ENCODE peak calls at places on chromosomes 1 and 21, in ten cellular contexts. X is colonic mucosa, O is pancreas, J is lung, W is cardiac muscle cell, H is psoas muscle, C is tibial artery, F is IMR-90, R is prostate gland, P is astrocyte. A is an unnamed sample. For H3K4me1, the result is how much of the 10 kb centered on the place peaks cover.

GRCh38 chr1:64967381-64967780 is 1.0 kb upstream of the JAK1 start:
- DNase-seq in J (no peak), W (peak), F (no peak), C (no peak), P (no peak), R (no peak), O (no peak), X (peak), H (no peak), A (no peak)

GRCh38 chr1:166083887-166084286 is 82.9 kb downstream of the FAM78B start:
- DNase-seq in J (no peak), O (no peak), P (peak), H (no peak), W (no peak), F (no peak), X (no peak), R (no peak), C (no peak), A (no peak)

GRCh38 chr1:153404086-153404635 is 12.2 kb upstream of the S100A7A start:
- DNase-seq in F (no peak), O (no peak), C (no peak), P (no peak), J (no peak), H (no peak), W (no peak), X (no peak), R (no peak), A (no peak)

GRCh38 chr1:89627596-89627962 is 5.3 kb upstream of the LRRC8C start:
- DNase-seq in C (no peak), P (no peak), F (no peak), H (no peak), J (no peak), X (no peak), W (no peak), R (no peak), O (no peak), A (no peak)

GRCh38 chr1:85629532-85629920 is 49.0 kb downstream of the CCN1 start:
- DNase-seq in P (peak), C (no peak), W (no peak), O (no peak), F (no peak), X (no peak), R (no peak), J (no peak), H (no peak), A (no peak)

GRCh38 chr1:153447498-153448170 is 12.8 kb downstream of the S100A7 start:
- DNase-seq in J (no peak), P (peak), R (no peak), F (peak), O (no peak), W (no peak), H (no peak), X (no peak), C (no peak), A (no peak)

GRCh38 chr1:208431721-208432120 is 187.5 kb upstream of the PLXNA2 start:
- DNase-seq in W (no peak), P (peak), J (no peak), F (peak), R (no peak), X (no peak), C (no peak), H (no peak), O (no peak), A (no peak)

GRCh38 chr1:57963545-57963944 is 539.7 kb upstream of the DAB1 start:
- DNase-seq in C (no peak), W (no peak), O (no peak), X (no peak), H (no peak), J (no peak), P (no peak), R (no peak), F (no peak), A (no peak)

GRCh38 chr1:158527190-158527815 is 26.9 kb downstream of the OR6Y1 start:
- DNase-seq in P (peak), J (no peak), H (no peak), F (peak), X (no peak), R (no peak), O (no peak), W (peak), C (no peak), A (no peak)

GRCh38 chr1:84156210-84156621 is 12.1 kb downstream of the PRKACB start:
- DNase-seq in H (no peak), C (no peak), P (peak), F (peak), X (no peak), O (no peak), J (no peak), W (no peak), R (no peak), A (no peak)

GRCh38 chr1:239944666-239945065 is 147.0 kb upstream of the FMN2 start:
- DNase-seq in F (no peak), W (no peak), C (no peak), J (no peak), H (no peak), P (no peak), X (no peak), R (no peak), O (no peak), A (no peak)

GRCh38 chr21:31370893-31371652 is 27.0 kb upstream of the TIAM1 start:
- DNase-seq in J (no peak), O (no peak), R (no peak), C (peak), H (no peak), F (peak), W (no peak), X (no peak), P (peak), A (peak)

GRCh38 chr1:48758976-48759375 is 17.7 kb downstream of the BEND5 start:
- DNase-seq in F (no peak), H (no peak), R (no peak), O (no peak), X (no peak), J (no peak), C (no peak), W (no peak), P (no peak), A (no peak)

GRCh38 chr21:42216726-42217572 is 2.0 kb upstream of the ABCG1 start:
- DNase-seq in W (no peak), F (no peak), C (no peak), O (no peak), H (no peak), X (no peak), P (no peak), J (no peak), R (no peak), A (no peak)

GRCh38 chr1:239951518-239952130 is 140.1 kb upstream of the FMN2 start:
- DNase-seq in X (peak), W (peak), J (peak), P (peak), F (peak), C (peak), O (peak), R (peak), H (no peak), A (peak)

GRCh38 chr1:245716561-245716960 is 561.8 kb downstream of the KIF26B start:
- DNase-seq in H (no peak), J (no peak), P (peak), C (no peak), O (no peak), W (no peak), X (no peak), F (no peak), R (no peak), A (no peak)

GRCh38 chr1:156772728-156773497 is 5.6 kb downstream of the PRCC start:
- DNase-seq in P (no peak), R (no peak), F (no peak), O (no peak), J (no peak), C (no peak), X (no peak), H (no peak), W (peak), A (peak)

GRCh38 chr21:16713331-16714114 is 799.3 kb upstream of the CXADR start:
- DNase-seq in P (peak), X (no peak), O (no peak), R (no peak), H (no peak), W (no peak), J (no peak), F (peak), C (no peak), A (no peak)

GRCh38 chr1:221945669-221946068 is 203.8 kb upstream of the DUSP10 start:
- DNase-seq in P (no peak), X (no peak), F (no peak), W (no peak), O (no peak), H (no peak), R (no peak), J (no peak), C (no peak), A (no peak)
- TF ChIP-seq CTCF in P (no peak), X (no peak), F (no peak), W (no peak), O (no peak), H (no peak), R (no peak), J (no peak), C (no peak), A (no peak)

DNA sequence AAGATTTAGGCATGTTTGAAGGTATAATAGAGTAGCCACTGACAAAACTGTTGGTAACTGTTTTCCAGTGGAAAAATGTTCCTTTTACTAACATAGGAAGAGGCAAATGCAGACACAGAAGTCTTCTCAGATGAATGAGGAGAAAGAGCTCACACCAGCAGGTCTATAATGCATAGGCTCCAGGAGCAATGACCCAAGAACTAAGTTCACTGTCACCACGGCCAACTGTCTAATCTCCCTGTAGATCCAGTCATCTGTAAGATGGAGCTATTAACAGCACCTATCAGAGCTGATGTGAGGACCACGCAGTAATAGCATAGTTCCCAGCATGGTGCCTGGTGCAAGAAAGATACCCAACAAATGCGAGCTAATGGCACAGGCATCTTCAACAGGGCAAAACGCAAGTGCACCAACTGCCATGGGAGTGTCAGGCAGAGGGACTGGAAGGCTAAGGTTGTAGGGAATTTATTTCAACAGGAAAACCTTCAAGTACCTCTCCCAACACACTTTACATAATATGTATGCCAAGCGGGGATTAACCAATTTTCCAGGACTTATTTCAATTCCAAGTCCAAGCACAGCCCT is 12.9 kb downstream of the GNB1 start:
- DNase-seq in F (no peak), H (no peak), P (no peak), X (no peak), O (no peak), C (no peak), W (no peak), J (no peak), R (no peak), A (no peak)
- H3K4me1 ChIP-seq in F (under half), H (half or more), P (under half), X (under half), O (under half), C (half or more), W (under half), J (under half), R (under half), A (half or more)

GRCh38 chr1:7754234-7754633 is 16.9 kb upstream of the VAMP3 start:
- DNase-seq in J (no peak), R (no peak), F (no peak), P (no peak), H (no peak), O (no peak), W (no peak), C (no peak), X (no peak), A (no peak)

GRCh38 chr1:7755448-7755847 is 15.6 kb upstream of the VAMP3 start:
- DNase-seq in J (no peak), C (no peak), O (no peak), X (no peak), P (no peak), R (no peak), F (peak), W (peak), H (no peak), A (no peak)

GRCh38 chr1:7751174-7751573 is 19.9 kb upstream of the VAMP3 start:
- DNase-seq in H (no peak), W (no peak), O (no peak), F (no peak), X (no peak), C (no peak), J (no peak), R (no peak), P (no peak), A (no peak)

GRCh38 chr1:7749126-7749525 is 22.0 kb upstream of the VAMP3 start:
- DNase-seq in J (no peak), P (no peak), R (no peak), X (no peak), O (no peak), W (no peak), C (no peak), F (no peak), H (no peak), A (no peak)

DNA sequence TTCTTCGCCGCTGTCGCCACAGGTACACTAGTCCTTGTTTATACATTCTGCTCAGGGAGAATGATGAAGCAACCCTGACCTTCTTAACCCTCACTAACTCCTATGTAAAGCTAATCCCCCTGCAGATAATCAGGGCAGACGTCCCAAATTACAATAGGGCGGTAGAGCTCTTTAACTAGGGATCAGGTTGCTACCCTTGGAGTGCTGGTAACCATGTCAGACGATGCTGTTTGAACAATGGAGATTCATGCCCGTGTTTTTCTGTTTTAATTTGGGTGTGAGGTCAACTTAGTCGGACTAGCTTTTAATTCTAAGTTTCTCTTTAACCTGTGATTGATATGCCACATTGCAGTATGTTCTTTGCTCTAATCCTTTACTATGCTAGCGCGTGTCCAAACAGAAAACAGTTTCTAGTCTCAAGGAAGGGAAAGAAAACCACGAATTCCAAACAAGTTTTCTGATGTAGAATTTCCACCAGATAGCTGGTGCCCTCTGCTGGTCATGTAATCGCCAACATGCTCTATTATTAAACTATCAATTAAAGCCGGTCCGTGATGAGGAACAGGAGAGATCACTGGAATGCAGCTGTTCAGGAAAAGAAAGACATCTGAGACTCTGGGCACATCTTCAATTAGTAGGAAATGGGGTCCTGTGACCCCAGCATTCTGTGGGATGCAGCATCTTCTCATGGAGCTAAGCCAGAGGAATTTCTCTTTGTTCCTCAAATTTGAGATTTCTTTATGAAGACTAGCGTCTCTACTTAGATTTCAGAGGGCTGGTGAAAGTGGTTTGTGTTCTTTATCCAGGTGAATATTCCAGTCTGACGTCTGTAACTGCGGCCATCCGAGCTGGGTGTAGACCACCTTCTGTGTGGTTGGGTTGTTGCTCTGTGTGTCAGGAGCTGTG is 18.3 kb upstream of the VAMP3 start:
- DNase-seq in X (peak), C (peak), O (peak), J (peak), F (peak), H (no peak), W (peak), P (peak), R (peak), A (peak)
- H3K4me3 ChIP-seq in X (no peak), C (peak), O (no peak), J (no peak), F (peak), H (peak), W (no peak), P (peak), R (peak), A (peak)

GRCh38 chr1:226610671-226611070 is 62.1 kb downstream of the STUM start:
- DNase-seq in O (no peak), C (peak), J (no peak), P (no peak), F (no peak), W (no peak), R (no peak), X (no peak), H (peak), A (no peak)

GRCh38 chr1:226609836-226610455 is 61.4 kb downstream of the STUM start:
- DNase-seq in H (peak), F (no peak), W (no peak), O (no peak), R (no peak), X (no peak), J (no peak), C (peak), P (no peak), A (peak)

GRCh38 chr1:226608699-226609505 is 60.3 kb downstream of the STUM start:
- DNase-seq in J (peak), R (peak), H (peak), P (peak), O (peak), X (peak), F (peak), W (peak), C (peak), A (peak)

GRCh38 chr1:226607821-226608220 is 59.3 kb downstream of the STUM start:
- DNase-seq in O (no peak), P (no peak), W (no peak), C (no peak), H (no peak), R (no peak), J (no peak), F (no peak), X (no peak), A (no peak)

DNA sequence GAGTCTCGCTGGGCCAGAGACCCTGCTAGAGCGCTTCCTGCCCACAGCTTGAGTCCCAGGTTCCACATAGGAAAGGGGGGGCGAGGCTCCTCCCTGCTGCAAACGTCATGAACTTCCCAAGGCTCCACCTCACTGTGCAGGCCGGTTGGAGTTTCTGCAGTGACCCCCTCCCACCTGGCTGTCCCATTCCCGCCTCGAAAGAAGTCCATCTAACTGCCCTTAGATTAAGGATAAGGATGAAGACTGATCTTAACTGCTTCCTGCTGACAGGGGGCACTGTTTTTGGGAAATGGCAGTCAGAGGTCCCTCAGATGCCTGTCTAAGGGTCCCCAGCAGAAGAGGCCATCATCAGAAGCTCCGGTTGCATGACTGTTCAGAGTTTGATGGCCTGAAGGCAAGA is 62.7 kb downstream of the STUM start:
- DNase-seq in R (no peak), O (no peak), C (no peak), J (no peak), H (peak), F (no peak), P (no peak), X (no peak), W (no peak), A (no peak)
- TF ChIP-seq CTCF in R (no peak), O (no peak), C (no peak), J (no peak), H (no peak), F (no peak), P (no peak), X (no peak), W (peak), A (no peak)

A was measured in left ventricle myocardium inferior.